ENCODE peak calls at places on chromosomes 12 and 14, in five cellular contexts. Y is NCI-H774, F is heart left ventricle, H is H4, T is AG09309. O is an unnamed sample.

GRCh38 chr14:53330441-53330840 is 177.3 kb upstream of the DDHD1 start:
- DNase-seq in Y (no peak), F (no peak), H (no peak), T (no peak), O (no peak)

GRCh38 chr12:452667-453210 is 7.0 kb upstream of the B4GALNT3 start:
- DNase-seq in Y (no peak), F (peak), H (no peak), T (no peak), O (no peak)

GRCh38 chr14:100334904-100335303 is 11.8 kb downstream of the SLC25A47 start:
- DNase-seq in Y (no peak), F (no peak), H (no peak), T (no peak), O (peak)

GRCh38 chr12:12823308-12823707 is 10.2 kb downstream of the DDX47 start:
- DNase-seq in Y (no peak), F (no peak), H (peak), T (no peak), O (no peak)

GRCh38 chr14:75558440-75558839 is 20.0 kb upstream of the FLVCR2 start:
- DNase-seq in Y (no peak), F (no peak), H (no peak), T (no peak), O (no peak)

GRCh38 chr12:125220404-125221273 is 155.4 kb downstream of the AACS start:
- DNase-seq in Y (no peak), F (no peak), H (no peak), T (no peak), O (no peak)

GRCh38 chr12:57845478-57846284 is 848 bp downstream of the CTDSP2 start:
- DNase-seq in Y (no peak), F (peak), H (no peak), T (no peak), O (peak)

GRCh38 chr12:117514016-117514415 is 152.6 kb upstream of the NOS1 start:
- DNase-seq in Y (peak), F (peak), H (no peak), T (no peak), O (no peak)

GRCh38 chr14:100674897-100675618 is 51.6 kb upstream of the DLK1 start:
- DNase-seq in Y (no peak), F (no peak), H (no peak), T (no peak), O (no peak)

GRCh38 chr14:103755060-103755459 is 39.5 kb downstream of the ZFYVE21 start:
- DNase-seq in Y (no peak), F (no peak), H (no peak), T (no peak), O (no peak)

GRCh38 chr14:93023039-93023438 is 92.7 kb downstream of the ITPK1 start:
- DNase-seq in Y (no peak), F (no peak), H (no peak), T (no peak), O (no peak)

GRCh38 chr14:104889374-104889755 is 24.3 kb downstream of the CEP170B start:
- DNase-seq in Y (no peak), F (no peak), H (no peak), T (no peak), O (no peak)

GRCh38 chr12:27179399-27180214 is 64.5 kb upstream of the STK38L start:
- DNase-seq in Y (peak), F (no peak), H (peak), T (no peak), O (no peak)

GRCh38 chr14:98008381-98009113 is 1211.4 kb downstream of the VRK1 start:
- DNase-seq in Y (no peak), F (no peak), H (no peak), T (no peak), O (no peak)

GRCh38 chr12:122527478-122527944 is 462 bp downstream of the KNTC1 start:
- DNase-seq in Y (peak), F (no peak), H (no peak), T (no peak), O (no peak)

GRCh38 chr12:121894633-121895032 is 6.0 kb downstream of the PSMD9 start:
- DNase-seq in Y (no peak), F (no peak), H (no peak), T (no peak), O (no peak)

GRCh38 chr14:63853831-63854293 is 1.1 kb downstream of the SYNE2 start:
- DNase-seq in Y (peak), F (peak), H (peak), T (no peak), O (no peak)

GRCh38 chr14:68506021-68506644 is 286.7 kb downstream of the ZFP36L1 start:
- DNase-seq in Y (no peak), F (peak), H (no peak), T (peak), O (peak)

GRCh38 chr14:32417956-32418552 is 89.0 kb downstream of the AKAP6 start:
- DNase-seq in Y (no peak), F (peak), H (peak), T (no peak), O (no peak)

GRCh38 chr12:111446044-111446581 is 40.4 kb downstream of the SH2B3 start:
- DNase-seq in Y (peak), F (peak), H (peak), T (no peak), O (peak)

GRCh38 chr12:75259170-75259569 is 49.5 kb upstream of the KCNC2 start:
- DNase-seq in Y (no peak), F (no peak), H (no peak), T (no peak), O (no peak)

GRCh38 chr14:69996197-69996596 is 117.0 kb downstream of the SMOC1 start:
- DNase-seq in Y (no peak), F (no peak), H (peak), T (no peak), O (no peak)

GRCh38 chr12:24664151-24664550 is 284.8 kb downstream of the BCAT1 start:
- DNase-seq in Y (no peak), F (no peak), H (no peak), T (no peak), O (no peak)

GRCh38 chr12:65595016-65595560 is 229.2 kb upstream of the HMGA2 start:
- DNase-seq in Y (no peak), F (no peak), H (no peak), T (no peak), O (no peak)

GRCh38 chr14:104172349-104172748 is 34.0 kb downstream of the KIF26A start:
- DNase-seq in Y (no peak), F (no peak), H (no peak), T (no peak), O (no peak)

GRCh38 chr12:70449758-70450341 is 83.8 kb downstream of the KCNMB4 start:
- DNase-seq in Y (no peak), F (no peak), H (no peak), T (no peak), O (no peak)

GRCh38 chr12:95143784-95144205 is 70.4 kb upstream of the NR2C1 start:
- DNase-seq in Y (no peak), F (no peak), H (peak), T (no peak), O (no peak)

GRCh38 chr14:89435527-89436273 is 18.7 kb upstream of the FOXN3 start:
- DNase-seq in Y (no peak), F (no peak), H (peak), T (no peak), O (no peak)

GRCh38 chr12:12705833-12706520 is 10.0 kb upstream of the GPR19 start:
- DNase-seq in Y (no peak), F (no peak), H (no peak), T (no peak), O (no peak)

GRCh38 chr14:54690887-54691286 is 124.0 kb downstream of the SAMD4A start:
- DNase-seq in Y (no peak), F (no peak), H (no peak), T (no peak), O (no peak)

O was measured in suprapubic skin.